ENCODE peak calls at places on chromosome 5, in nine cellular contexts. One of them, this sample, is unnamed. For H3K9me3, the result is how much of the 10 kb centered on the place peaks cover.

GRCh38 chr5:175728885-175729828 is 71.3 kb downstream of the HRH2 start:
- DNase-seq in pancreas: no peak
- DNase-seq in cardiac muscle cell: peak
- DNase-seq in fibroblast of lung: no peak
- DNase-seq in mammary epithelial cell: no peak
- DNase-seq in endodermal cell: peak
- DNase-seq in A549: no peak
- DNase-seq in OCI-LY7: no peak
- DNase-seq in tibial nerve: no peak
- DNase-seq in this sample: no peak

GRCh38 chr5:120528609-120529008 is 64.5 kb downstream of the PRR16 start:
- DNase-seq in pancreas: no peak
- DNase-seq in cardiac muscle cell: no peak
- DNase-seq in fibroblast of lung: no peak
- DNase-seq in mammary epithelial cell: no peak
- DNase-seq in endodermal cell: no peak
- DNase-seq in A549: no peak
- DNase-seq in OCI-LY7: no peak
- DNase-seq in tibial nerve: no peak
- DNase-seq in this sample: no peak

GRCh38 chr5:76737131-76737556 is 21.2 kb downstream of the F2R start:
- DNase-seq in pancreas: no peak
- DNase-seq in cardiac muscle cell: no peak
- DNase-seq in fibroblast of lung: no peak
- DNase-seq in mammary epithelial cell: no peak
- DNase-seq in endodermal cell: no peak
- DNase-seq in A549: no peak
- DNase-seq in OCI-LY7: no peak
- DNase-seq in tibial nerve: no peak
- DNase-seq in this sample: no peak

GRCh38 chr5:1814183-1815020 is 13.2 kb downstream of the NDUFS6 start:
- DNase-seq in pancreas: no peak
- DNase-seq in cardiac muscle cell: no peak
- DNase-seq in fibroblast of lung: no peak
- DNase-seq in mammary epithelial cell: no peak
- DNase-seq in endodermal cell: no peak
- DNase-seq in A549: no peak
- DNase-seq in OCI-LY7: no peak
- DNase-seq in tibial nerve: no peak
- DNase-seq in this sample: no peak

GRCh38 chr5:32500206-32500605 is 55.7 kb upstream of the ZFR start:
- DNase-seq in pancreas: no peak
- DNase-seq in cardiac muscle cell: no peak
- DNase-seq in fibroblast of lung: no peak
- DNase-seq in mammary epithelial cell: no peak
- DNase-seq in endodermal cell: peak
- DNase-seq in A549: no peak
- DNase-seq in OCI-LY7: no peak
- DNase-seq in tibial nerve: no peak
- DNase-seq in this sample: no peak

GRCh38 chr5:115262405-115263247 is at the start of gene PGGT1B:
- DNase-seq in pancreas: peak
- DNase-seq in cardiac muscle cell: peak
- DNase-seq in fibroblast of lung: peak
- DNase-seq in mammary epithelial cell: peak
- DNase-seq in endodermal cell: peak
- DNase-seq in A549: peak
- DNase-seq in OCI-LY7: peak
- DNase-seq in tibial nerve: peak
- DNase-seq in this sample: no peak

GRCh38 chr5:30890377-30890776 is 303.1 kb upstream of the CDH6 start:
- DNase-seq in pancreas: no peak
- DNase-seq in cardiac muscle cell: no peak
- DNase-seq in fibroblast of lung: peak
- DNase-seq in mammary epithelial cell: no peak
- DNase-seq in endodermal cell: no peak
- DNase-seq in A549: no peak
- DNase-seq in OCI-LY7: no peak
- DNase-seq in tibial nerve: no peak
- DNase-seq in this sample: no peak

GRCh38 chr5:5454405-5454804 is 31.9 kb downstream of the ICE1 start:
- DNase-seq in pancreas: peak
- DNase-seq in cardiac muscle cell: no peak
- DNase-seq in fibroblast of lung: no peak
- DNase-seq in mammary epithelial cell: no peak
- DNase-seq in endodermal cell: no peak
- DNase-seq in A549: no peak
- DNase-seq in OCI-LY7: no peak
- DNase-seq in tibial nerve: no peak
- DNase-seq in this sample: no peak

GRCh38 chr5:173973614-173973969 is 15.4 kb upstream of the C5orf47 start:
- DNase-seq in pancreas: peak
- DNase-seq in cardiac muscle cell: no peak
- DNase-seq in fibroblast of lung: peak
- DNase-seq in mammary epithelial cell: peak
- DNase-seq in endodermal cell: peak
- DNase-seq in A549: no peak
- DNase-seq in OCI-LY7: no peak
- DNase-seq in tibial nerve: no peak
- DNase-seq in this sample: no peak

GRCh38 chr5:76221311-76221710 is 138.1 kb downstream of the SV2C start:
- DNase-seq in pancreas: no peak
- DNase-seq in cardiac muscle cell: no peak
- DNase-seq in fibroblast of lung: no peak
- DNase-seq in mammary epithelial cell: no peak
- DNase-seq in endodermal cell: no peak
- DNase-seq in A549: no peak
- DNase-seq in OCI-LY7: no peak
- DNase-seq in tibial nerve: no peak
- DNase-seq in this sample: no peak

GRCh38 chr5:36596247-36596646 is 10.2 kb upstream of the SLC1A3 start:
- DNase-seq in pancreas: no peak
- DNase-seq in cardiac muscle cell: no peak
- DNase-seq in fibroblast of lung: no peak
- DNase-seq in mammary epithelial cell: no peak
- DNase-seq in endodermal cell: no peak
- DNase-seq in A549: no peak
- DNase-seq in OCI-LY7: no peak
- DNase-seq in tibial nerve: no peak
- DNase-seq in this sample: no peak

GRCh38 chr5:118700510-118700909 is 287.8 kb downstream of the DTWD2 start:
- DNase-seq in pancreas: no peak
- DNase-seq in cardiac muscle cell: no peak
- DNase-seq in fibroblast of lung: no peak
- DNase-seq in mammary epithelial cell: no peak
- DNase-seq in endodermal cell: no peak
- DNase-seq in A549: no peak
- DNase-seq in OCI-LY7: no peak
- DNase-seq in tibial nerve: no peak
- DNase-seq in this sample: no peak

GRCh38 chr5:118692811-118693342 is 295.5 kb downstream of the DTWD2 start:
- DNase-seq in pancreas: no peak
- DNase-seq in cardiac muscle cell: no peak
- DNase-seq in fibroblast of lung: no peak
- DNase-seq in mammary epithelial cell: no peak
- DNase-seq in endodermal cell: peak
- DNase-seq in A549: no peak
- DNase-seq in OCI-LY7: no peak
- DNase-seq in tibial nerve: no peak
- DNase-seq in this sample: no peak

GRCh38 chr5:118701796-118702195 is 286.6 kb downstream of the DTWD2 start:
- DNase-seq in pancreas: no peak
- DNase-seq in cardiac muscle cell: no peak
- DNase-seq in fibroblast of lung: no peak
- DNase-seq in mammary epithelial cell: no peak
- DNase-seq in endodermal cell: no peak
- DNase-seq in A549: no peak
- DNase-seq in OCI-LY7: no peak
- DNase-seq in tibial nerve: no peak
- DNase-seq in this sample: no peak

GRCh38 chr5:118703241-118703640 is 285.1 kb downstream of the DTWD2 start:
- DNase-seq in pancreas: no peak
- DNase-seq in cardiac muscle cell: no peak
- DNase-seq in fibroblast of lung: no peak
- DNase-seq in mammary epithelial cell: no peak
- DNase-seq in endodermal cell: no peak
- DNase-seq in A549: no peak
- DNase-seq in OCI-LY7: no peak
- DNase-seq in tibial nerve: no peak
- DNase-seq in this sample: no peak

GRCh38 chr5:118698774-118699173 is 289.6 kb downstream of the DTWD2 start:
- DNase-seq in pancreas: no peak
- DNase-seq in cardiac muscle cell: no peak
- DNase-seq in fibroblast of lung: no peak
- DNase-seq in mammary epithelial cell: no peak
- DNase-seq in endodermal cell: peak
- DNase-seq in A549: no peak
- DNase-seq in OCI-LY7: no peak
- DNase-seq in tibial nerve: no peak
- DNase-seq in this sample: no peak
- TF ChIP-seq CTCF in pancreas: no peak
- TF ChIP-seq CTCF in cardiac muscle cell: no peak
- TF ChIP-seq CTCF in fibroblast of lung: no peak
- TF ChIP-seq CTCF in mammary epithelial cell: peak
- TF ChIP-seq CTCF in endodermal cell: peak
- TF ChIP-seq CTCF in A549: no peak
- TF ChIP-seq CTCF in OCI-LY7: no peak
- TF ChIP-seq CTCF in tibial nerve: no peak
- TF ChIP-seq CTCF in this sample: no peak

GRCh38 chr5:158207733-158208132 is 348.8 kb upstream of the CLINT1 start:
- DNase-seq in pancreas: no peak
- DNase-seq in cardiac muscle cell: no peak
- DNase-seq in fibroblast of lung: no peak
- DNase-seq in mammary epithelial cell: no peak
- DNase-seq in endodermal cell: no peak
- DNase-seq in A549: no peak
- DNase-seq in OCI-LY7: no peak
- DNase-seq in tibial nerve: no peak
- DNase-seq in this sample: no peak
- H3K9me3 ChIP-seq in pancreas: under half
- H3K9me3 ChIP-seq in cardiac muscle cell: under half
- H3K9me3 ChIP-seq in fibroblast of lung: under half
- H3K9me3 ChIP-seq in mammary epithelial cell: under half
- H3K9me3 ChIP-seq in endodermal cell: under half
- H3K9me3 ChIP-seq in A549: under half
- H3K9me3 ChIP-seq in OCI-LY7: under half
- H3K9me3 ChIP-seq in tibial nerve: under half
- H3K9me3 ChIP-seq in this sample: under half

GRCh38 chr5:151072234-151073025 is 8.4 kb downstream of the TNIP1 start:
- DNase-seq in pancreas: no peak
- DNase-seq in cardiac muscle cell: no peak
- DNase-seq in fibroblast of lung: peak
- DNase-seq in mammary epithelial cell: peak
- DNase-seq in endodermal cell: no peak
- DNase-seq in A549: peak
- DNase-seq in OCI-LY7: no peak
- DNase-seq in tibial nerve: no peak
- DNase-seq in this sample: no peak

GRCh38 chr5:151075698-151076331 is 5.0 kb downstream of the TNIP1 start:
- DNase-seq in pancreas: peak
- DNase-seq in cardiac muscle cell: no peak
- DNase-seq in fibroblast of lung: peak
- DNase-seq in mammary epithelial cell: peak
- DNase-seq in endodermal cell: no peak
- DNase-seq in A549: peak
- DNase-seq in OCI-LY7: no peak
- DNase-seq in tibial nerve: no peak
- DNase-seq in this sample: no peak

GRCh38 chr5:151074557-151074956 is 6.3 kb downstream of the TNIP1 start:
- DNase-seq in pancreas: no peak
- DNase-seq in cardiac muscle cell: no peak
- DNase-seq in fibroblast of lung: no peak
- DNase-seq in mammary epithelial cell: no peak
- DNase-seq in endodermal cell: no peak
- DNase-seq in A549: no peak
- DNase-seq in OCI-LY7: no peak
- DNase-seq in tibial nerve: no peak
- DNase-seq in this sample: no peak

GRCh38 chr5:151071021-151071420 is 9.8 kb downstream of the TNIP1 start:
- DNase-seq in pancreas: no peak
- DNase-seq in cardiac muscle cell: no peak
- DNase-seq in fibroblast of lung: no peak
- DNase-seq in mammary epithelial cell: no peak
- DNase-seq in endodermal cell: no peak
- DNase-seq in A549: no peak
- DNase-seq in OCI-LY7: no peak
- DNase-seq in tibial nerve: no peak
- DNase-seq in this sample: no peak

DNA sequence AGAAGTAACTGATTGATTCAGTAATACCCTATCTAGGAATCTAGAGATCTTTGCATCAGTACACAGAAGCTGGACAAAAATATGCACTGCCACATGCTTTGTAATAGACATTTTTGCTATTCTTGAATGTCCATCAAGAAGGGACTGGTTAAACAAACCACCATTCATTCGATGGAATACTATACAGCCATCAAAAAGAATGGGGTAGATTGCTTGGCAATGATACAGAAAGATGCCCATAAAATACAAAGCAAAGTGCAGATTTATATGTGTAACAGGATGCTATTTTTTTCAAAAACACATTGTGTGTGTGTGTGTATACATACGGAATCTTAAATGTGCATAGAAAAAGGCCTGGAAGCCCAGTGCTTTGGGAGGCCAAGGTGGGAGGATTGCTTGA is 7.6 kb downstream of the TNIP1 start:
- DNase-seq in pancreas: no peak
- DNase-seq in cardiac muscle cell: no peak
- DNase-seq in fibroblast of lung: no peak
- DNase-seq in mammary epithelial cell: no peak
- DNase-seq in endodermal cell: no peak
- DNase-seq in A549: no peak
- DNase-seq in OCI-LY7: no peak
- DNase-seq in tibial nerve: no peak
- DNase-seq in this sample: no peak
- H3K27ac ChIP-seq in pancreas: no peak
- H3K27ac ChIP-seq in cardiac muscle cell: no peak
- H3K27ac ChIP-seq in fibroblast of lung: no peak
- H3K27ac ChIP-seq in mammary epithelial cell: peak
- H3K27ac ChIP-seq in endodermal cell: no peak
- H3K27ac ChIP-seq in A549: peak
- H3K27ac ChIP-seq in OCI-LY7: no peak
- H3K27ac ChIP-seq in tibial nerve: no peak
- H3K27ac ChIP-seq in this sample: peak

DNA sequence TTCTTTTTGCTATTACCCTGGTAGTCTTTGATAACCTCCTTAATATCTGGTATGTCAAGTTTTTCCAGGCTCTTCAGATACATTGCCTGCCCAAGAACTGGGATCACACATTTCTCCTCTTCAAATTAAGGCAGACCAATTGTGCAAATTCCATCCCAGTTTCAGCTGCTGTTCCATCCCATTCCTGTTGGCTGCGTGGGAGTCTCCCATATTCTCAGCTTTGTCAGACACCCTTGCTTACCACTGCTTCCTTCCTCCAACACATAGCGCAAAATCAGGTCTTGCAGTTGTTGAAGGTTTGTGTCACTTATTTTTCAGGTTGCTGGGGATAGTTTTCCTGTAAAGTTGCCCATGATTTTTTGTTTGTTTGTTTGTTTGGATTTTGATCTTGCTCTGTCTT is 15.2 kb downstream of the HCN1 start:
- DNase-seq in pancreas: no peak
- DNase-seq in cardiac muscle cell: no peak
- DNase-seq in fibroblast of lung: no peak
- DNase-seq in mammary epithelial cell: no peak
- DNase-seq in endodermal cell: peak
- DNase-seq in A549: no peak
- DNase-seq in OCI-LY7: no peak
- DNase-seq in tibial nerve: no peak
- DNase-seq in this sample: no peak
- TF ChIP-seq CTCF in pancreas: no peak
- TF ChIP-seq CTCF in cardiac muscle cell: no peak
- TF ChIP-seq CTCF in fibroblast of lung: no peak
- TF ChIP-seq CTCF in mammary epithelial cell: no peak
- TF ChIP-seq CTCF in endodermal cell: peak
- TF ChIP-seq CTCF in A549: no peak
- TF ChIP-seq CTCF in OCI-LY7: no peak
- TF ChIP-seq CTCF in tibial nerve: no peak
- TF ChIP-seq CTCF in this sample: no peak

This sample was measured in AG04450.